ENCODE peak calls at places on chromosomes 16 and 17, in six cellular contexts. O is GM13976, S is activated B cell treated with CpG ODN at 0.5 μM for 24 hours, H is lower leg skin, A is progenitor cell of endocrine pancreas, I is neural crest cell. C is an unnamed sample.

GRCh38 chr17:15257316-15257925 is 7.7 kb downstream of the PMP22 start:
- DNase-seq in O (peak; percentile 76), S (peak; percentile 32), H (peak; percentile 80), A (peak; percentile 47), I (peak; percentile 75), C (peak; percentile 71)

GRCh38 chr17:48878920-48879898 is 13.4 kb upstream of the ATP5MC1 start:
- DNase-seq in O (peak; percentile 84), S (no peak), H (peak; percentile 40), A (peak; percentile 14), I (peak; percentile 62), C (no peak)

GRCh38 chr17:44076716-44077594 is 6.4 kb downstream of the G6PC3 start:
- DNase-seq in O (no peak), S (no peak), H (no peak), A (no peak), I (no peak), C (no peak)

GRCh38 chr17:30021708-30022317 is 80.4 kb downstream of the EFCAB5 start:
- DNase-seq in O (peak; percentile 45), S (no peak), H (peak; percentile 23), A (no peak), I (peak; percentile 31), C (no peak)

GRCh38 chr17:17144916-17145665 is 61.0 kb downstream of the PLD6 start:
- DNase-seq in O (no peak), S (no peak), H (no peak), A (no peak), I (no peak), C (no peak)

GRCh38 chr17:44004761-44005526 is 522 bp downstream of the NAGS start:
- DNase-seq in O (no peak), S (peak; percentile 35), H (no peak), A (no peak), I (no peak), C (no peak)

GRCh38 chr17:29557717-29558116 is 9.1 kb downstream of the ABHD15 start:
- DNase-seq in O (no peak), S (no peak), H (no peak), A (no peak), I (no peak), C (no peak)

GRCh38 chr17:50192116-50192872 is 9.1 kb downstream of the COL1A1 start:
- DNase-seq in O (no peak), S (no peak), H (no peak), A (no peak), I (no peak), C (no peak)

GRCh38 chr16:81901483-81901882 is 109.8 kb downstream of the SDR42E1 start:
- DNase-seq in O (no peak), S (no peak), H (no peak), A (no peak), I (no peak), C (no peak)

GRCh38 chr16:12132290-12132689 is 155.8 kb downstream of the SNX29 start:
- DNase-seq in O (no peak), S (no peak), H (no peak), A (no peak), I (no peak), C (no peak)

GRCh38 chr17:18319604-18320256 is 4.6 kb downstream of the SMCR8 start:
- DNase-seq in O (no peak), S (no peak), H (no peak), A (no peak), I (peak; percentile 26), C (no peak)

GRCh38 chr17:40362696-40363479 is 1.6 kb downstream of the GJD3 start:
- DNase-seq in O (peak; percentile 93), S (peak; percentile 73), H (no peak), A (peak; percentile 81), I (peak; percentile 74), C (peak; percentile 79)

GRCh38 chr17:61204456-61204855 is 195.2 kb upstream of the TBX2 start:
- DNase-seq in O (no peak), S (no peak), H (no peak), A (no peak), I (no peak), C (no peak)

GRCh38 chr16:73996624-73997339 is 299.8 kb upstream of the PSMD7 start:
- DNase-seq in O (no peak), S (no peak), H (no peak), A (no peak), I (no peak), C (no peak)

GRCh38 chr17:30952645-30953393 is 18.0 kb upstream of the RNF135 start:
- DNase-seq in O (no peak), S (no peak), H (no peak), A (no peak), I (no peak), C (no peak)

GRCh38 chr16:86272744-86273143 is 237.6 kb upstream of the FOXF1 start:
- DNase-seq in O (no peak), S (no peak), H (no peak), A (no peak), I (no peak), C (no peak)

GRCh38 chr17:83193336-83194188 is 114.2 kb downstream of the METRNL start:
- DNase-seq in O (no peak), S (no peak), H (peak; percentile 27), A (no peak), I (no peak), C (no peak)

GRCh38 chr16:86016201-86016965 is 117.4 kb downstream of the IRF8 start:
- DNase-seq in O (peak; percentile 78), S (peak; percentile 32), H (no peak), A (no peak), I (peak; percentile 34), C (peak; percentile 52)

GRCh38 chr17:55285340-55286301 is 20.9 kb downstream of the HLF start:
- DNase-seq in O (no peak), S (no peak), H (peak; percentile 92), A (no peak), I (no peak), C (no peak)

GRCh38 chr17:46072998-46073397 is 73.9 kb downstream of the STH start:
- DNase-seq in O (no peak), S (no peak), H (no peak), A (no peak), I (no peak), C (no peak)

GRCh38 chr16:81493755-81494433 is 49.3 kb downstream of the CMIP start:
- DNase-seq in O (no peak), S (no peak), H (peak; percentile 64), A (no peak), I (no peak), C (no peak)

GRCh38 chr17:48597775-48598631 is 4.4 kb upstream of the HOXB5 start:
- DNase-seq in O (peak; percentile 74), S (peak; percentile 60), H (no peak), A (no peak), I (no peak), C (no peak)

GRCh38 chr16:64211306-64211705 is 910.6 kb downstream of the CDH11 start:
- DNase-seq in O (no peak), S (no peak), H (no peak), A (no peak), I (no peak), C (no peak)

DNA sequence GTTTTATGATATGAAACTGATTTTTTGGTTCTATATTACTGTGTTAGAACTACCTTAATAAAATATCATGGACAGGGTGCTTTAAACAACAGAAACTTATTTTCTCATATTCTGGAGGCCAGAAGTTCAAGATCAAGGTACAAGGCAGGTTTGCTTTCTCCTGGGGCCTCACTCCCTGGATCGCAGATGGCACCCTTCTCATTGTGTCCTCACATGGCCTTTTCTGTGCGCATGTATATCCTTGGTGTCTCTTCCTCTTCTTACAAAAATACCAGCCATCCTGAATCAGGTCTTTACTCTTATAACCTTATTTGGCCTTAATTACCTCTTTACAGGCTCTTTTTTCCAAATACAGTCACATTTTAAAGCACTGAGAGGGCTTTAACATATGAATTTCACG is 906.1 kb downstream of the CDH11 start:
- DNase-seq in O (no peak), S (no peak), H (no peak), A (no peak), I (no peak), C (no peak)
- TF ChIP-seq CTCF in O (no peak), S (no peak), H (no peak), A (no peak), I (no peak), C (no peak)

GRCh38 chr16:29816694-29817441 is 916 bp downstream of the PAGR1 start:
- DNase-seq in O (peak; percentile 67), S (no peak), H (no peak), A (no peak), I (peak; percentile 42), C (peak; percentile 54)
- TF ChIP-seq CTCF in O (no peak), S (no peak), H (no peak), A (peak; percentile 13), I (peak; percentile 16), C (no peak)

GRCh38 chr16:88405325-88406060 is 22.7 kb downstream of the ZNF469 start:
- DNase-seq in O (no peak), S (no peak), H (no peak), A (no peak), I (no peak), C (no peak)

GRCh38 chr16:88401604-88402246 is 19.0 kb downstream of the ZNF469 start:
- DNase-seq in O (no peak), S (no peak), H (no peak), A (no peak), I (no peak), C (no peak)

GRCh38 chr16:88404769-88405168 is 22.0 kb downstream of the ZNF469 start:
- DNase-seq in O (no peak), S (no peak), H (no peak), A (no peak), I (no peak), C (no peak)

GRCh38 chr16:88402551-88402950 is 19.8 kb downstream of the ZNF469 start:
- DNase-seq in O (no peak), S (no peak), H (no peak), A (no peak), I (no peak), C (no peak)

DNA sequence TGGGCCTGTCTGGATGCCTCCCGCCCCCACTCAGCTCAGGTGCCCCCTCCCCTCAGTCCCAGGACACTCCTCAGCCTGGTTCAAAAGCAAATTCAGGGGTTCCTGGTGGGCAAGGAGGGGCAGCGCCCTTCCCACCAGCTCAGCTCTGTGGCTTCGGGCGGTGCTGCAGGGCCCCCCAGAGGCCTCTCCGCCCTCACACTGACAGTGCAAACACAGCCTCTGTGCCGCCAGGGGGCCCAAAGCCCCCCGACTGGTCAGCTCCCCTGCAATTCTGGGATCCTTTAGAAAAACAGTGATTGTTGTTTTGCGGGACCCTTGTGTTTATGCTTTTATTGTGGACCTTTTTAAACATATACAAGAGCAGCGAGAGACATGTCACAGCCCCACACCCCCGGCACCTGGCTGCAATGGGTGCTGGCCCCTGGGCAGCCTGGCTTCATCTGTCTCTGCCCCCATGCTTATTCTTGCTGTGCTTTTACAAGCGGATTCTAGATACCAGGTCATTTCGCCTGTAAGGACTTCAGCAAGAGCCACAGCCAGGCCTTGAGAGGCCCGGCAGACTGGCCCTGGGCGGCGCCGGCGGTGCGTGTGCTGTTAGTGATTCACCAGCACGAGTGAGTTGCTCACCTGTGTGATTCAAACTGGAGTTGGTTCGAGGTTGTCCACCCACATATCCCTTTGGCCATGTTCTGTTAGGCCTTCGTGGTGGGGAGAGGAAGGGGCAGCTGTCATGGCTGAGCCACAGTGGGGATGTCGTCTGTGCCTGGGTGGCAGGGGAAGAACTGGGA is 21.2 kb downstream of the ZNF469 start:
- DNase-seq in O (no peak), S (no peak), H (no peak), A (no peak), I (no peak), C (no peak)
- TF ChIP-seq CTCF in O (no peak), S (no peak), H (no peak), A (no peak), I (no peak), C (no peak)

GRCh38 chr16:56532714-56533113 is 12.9 kb upstream of the BBS2 start:
- DNase-seq in O (no peak), S (no peak), H (no peak), A (no peak), I (no peak), C (no peak)
- TF ChIP-seq CTCF in O (no peak), S (no peak), H (no peak), A (no peak), I (no peak), C (no peak)

GRCh38 chr16:58464916-58465731 is 34.8 kb upstream of the NDRG4 start:
- DNase-seq in O (no peak), S (no peak), H (no peak), A (no peak), I (peak; percentile 25), C (no peak)
- TF ChIP-seq CTCF in O (no peak), S (no peak), H (no peak), A (peak; percentile 41), I (peak; percentile 32), C (no peak)

C was measured in mesothelial cell of epicardium.